ENCODE peak calls at places on chromosome 1, in five cellular contexts. Q, K, W, A and G are unnamed samples.

GRCh38 chr1:13494025-13494424 is 19.8 kb downstream of the LRRC38 start:
- DNase-seq in Q (no peak), K (peak), W (no peak), A (no peak), G (no peak)

GRCh38 chr1:32989160-32989894 is 24.7 kb upstream of the RNF19B start:
- DNase-seq in Q (peak), K (peak), W (peak), A (peak), G (peak)

GRCh38 chr1:205072881-205073280 is 11.4 kb downstream of the TMEM81 start:
- DNase-seq in Q (no peak), K (no peak), W (no peak), A (no peak), G (no peak)

GRCh38 chr1:55816456-55816794 is 601.3 kb upstream of the USP24 start:
- DNase-seq in Q (peak), K (no peak), W (no peak), A (no peak), G (no peak)

GRCh38 chr1:77039739-77040138 is 172.5 kb downstream of the ST6GALNAC5 start:
- DNase-seq in Q (peak), K (no peak), W (no peak), A (peak), G (peak)

GRCh38 chr1:100147875-100148274 is 14.9 kb downstream of the TRMT13 start:
- DNase-seq in Q (no peak), K (no peak), W (no peak), A (no peak), G (no peak)

GRCh38 chr1:12588695-12589094 is 29.3 kb downstream of the DHRS3 start:
- DNase-seq in Q (no peak), K (no peak), W (no peak), A (no peak), G (no peak)

GRCh38 chr1:6102227-6102845 is 56.6 kb downstream of the KCNAB2 start:
- DNase-seq in Q (no peak), K (no peak), W (no peak), A (no peak), G (no peak)

GRCh38 chr1:28887418-28887834 is 26.9 kb upstream of the EPB41 start:
- DNase-seq in Q (no peak), K (peak), W (peak), A (peak), G (no peak)

GRCh38 chr1:196437671-196438070 is 170.6 kb downstream of the KCNT2 start:
- DNase-seq in Q (no peak), K (no peak), W (no peak), A (no peak), G (no peak)